ENCODE peak calls at places on chromosomes 2 and 18, in eight cellular contexts. D, Z, R, Q, O, X, V and B are unnamed samples.

GRCh38 chr2:197024206-197024605 is 97.7 kb upstream of the PGAP1 start:
- DNase-seq in D (no peak), Z (no peak), R (no peak), Q (no peak), O (no peak), X (no peak), V (no peak), B (no peak)

GRCh38 chr2:24909555-24910177 is 10.4 kb downstream of the ADCY3 start:
- DNase-seq in D (peak), Z (no peak), R (peak), Q (no peak), O (no peak), X (no peak), V (no peak), B (no peak)

GRCh38 chr2:95314964-95315611 is 17.9 kb downstream of the KCNIP3 start:
- DNase-seq in D (peak), Z (peak), R (no peak), Q (no peak), O (peak), X (peak), V (no peak), B (peak)

GRCh38 chr2:48129256-48129950 is 223.1 kb upstream of the FBXO11 start:
- DNase-seq in D (peak), Z (no peak), R (no peak), Q (no peak), O (no peak), X (no peak), V (no peak), B (no peak)

GRCh38 chr18:71242981-71243380 is 954.1 kb downstream of the SOCS6 start:
- DNase-seq in D (no peak), Z (no peak), R (no peak), Q (no peak), O (no peak), X (no peak), V (no peak), B (no peak)

GRCh38 chr2:70748002-70748779 is 19.8 kb downstream of the ADD2 start:
- DNase-seq in D (no peak), Z (no peak), R (no peak), Q (no peak), O (no peak), X (no peak), V (no peak), B (no peak)

GRCh38 chr2:53856272-53856671 is 3.5 kb downstream of the GPR75 start:
- DNase-seq in D (no peak), Z (no peak), R (no peak), Q (no peak), O (no peak), X (no peak), V (no peak), B (no peak)

GRCh38 chr2:68255736-68256450 is 3.6 kb upstream of the PPP3R1 start:
- DNase-seq in D (peak), Z (no peak), R (no peak), Q (no peak), O (no peak), X (no peak), V (no peak), B (no peak)

GRCh38 chr18:71105078-71105819 is 816.4 kb downstream of the SOCS6 start:
- DNase-seq in D (peak), Z (no peak), R (no peak), Q (no peak), O (no peak), X (no peak), V (no peak), B (no peak)

GRCh38 chr2:24912523-24912922 is 7.5 kb downstream of the ADCY3 start:
- DNase-seq in D (no peak), Z (no peak), R (peak), Q (no peak), O (no peak), X (no peak), V (no peak), B (no peak)

GRCh38 chr2:101754613-101755012 is 57.1 kb downstream of the MAP4K4 start:
- DNase-seq in D (peak), Z (no peak), R (no peak), Q (no peak), O (no peak), X (no peak), V (peak), B (no peak)

GRCh38 chr18:50187659-50188058 is 7.3 kb downstream of the MYO5B start:
- DNase-seq in D (no peak), Z (no peak), R (no peak), Q (no peak), O (no peak), X (no peak), V (no peak), B (no peak)

GRCh38 chr2:8146329-8147048 is 535.4 kb upstream of the ID2 start:
- DNase-seq in D (no peak), Z (no peak), R (no peak), Q (no peak), O (no peak), X (no peak), V (no peak), B (no peak)

GRCh38 chr18:12048827-12049175 is 44.8 kb upstream of the ANKRD62 start:
- DNase-seq in D (peak), Z (no peak), R (no peak), Q (no peak), O (no peak), X (no peak), V (no peak), B (no peak)

GRCh38 chr2:168545439-168546082 is 89.5 kb downstream of the CERS6 start:
- DNase-seq in D (peak), Z (no peak), R (no peak), Q (no peak), O (peak), X (no peak), V (no peak), B (no peak)

GRCh38 chr2:15679386-15679924 is 87.8 kb downstream of the DDX1 start:
- DNase-seq in D (no peak), Z (no peak), R (no peak), Q (no peak), O (no peak), X (no peak), V (no peak), B (no peak)

GRCh38 chr18:58373486-58373885 is 255.4 kb downstream of the ALPK2 start:
- DNase-seq in D (no peak), Z (no peak), R (no peak), Q (no peak), O (no peak), X (no peak), V (no peak), B (no peak)

GRCh38 chr2:233455006-233455405 is 100.7 kb downstream of the DGKD start:
- DNase-seq in D (no peak), Z (no peak), R (peak), Q (no peak), O (no peak), X (no peak), V (no peak), B (no peak)

GRCh38 chr18:24928479-24928878 is 423.5 kb downstream of the ZNF521 start:
- DNase-seq in D (no peak), Z (no peak), R (no peak), Q (no peak), O (no peak), X (no peak), V (no peak), B (no peak)

GRCh38 chr2:42775186-42775585 is 11.3 kb upstream of the OXER1 start:
- DNase-seq in D (no peak), Z (no peak), R (no peak), Q (no peak), O (no peak), X (no peak), V (no peak), B (no peak)

GRCh38 chr18:51852661-51853060 is 487.3 kb upstream of the DCC start:
- DNase-seq in D (no peak), Z (no peak), R (no peak), Q (no peak), O (no peak), X (no peak), V (no peak), B (no peak)

GRCh38 chr2:233862261-233862768 is 5.9 kb downstream of the MSL3B start:
- DNase-seq in D (no peak), Z (no peak), R (no peak), Q (no peak), O (no peak), X (no peak), V (no peak), B (no peak)

GRCh38 chr2:174630097-174630496 is 32.5 kb upstream of the WIPF1 start:
- DNase-seq in D (no peak), Z (no peak), R (no peak), Q (no peak), O (no peak), X (no peak), V (no peak), B (no peak)

GRCh38 chr18:79847606-79848293 is 50.0 kb downstream of the KCNG2 start:
- DNase-seq in D (peak), Z (no peak), R (no peak), Q (no peak), O (no peak), X (no peak), V (no peak), B (no peak)

GRCh38 chr2:101041413-101041812 is 39.3 kb downstream of the RPL31 start:
- DNase-seq in D (no peak), Z (no peak), R (no peak), Q (no peak), O (no peak), X (no peak), V (no peak), B (no peak)

GRCh38 chr18:12000072-12000659 is 18.9 kb downstream of the IMPA2 start:
- DNase-seq in D (no peak), Z (no peak), R (no peak), Q (no peak), O (no peak), X (no peak), V (no peak), B (peak)

GRCh38 chr2:213238753-213239591 is 45.3 kb upstream of the SPAG16 start:
- DNase-seq in D (peak), Z (no peak), R (no peak), Q (no peak), O (peak), X (no peak), V (no peak), B (peak)

GRCh38 chr2:140747665-140748064 is 1383.2 kb downstream of the LRP1B start:
- DNase-seq in D (no peak), Z (no peak), R (no peak), Q (no peak), O (no peak), X (peak), V (no peak), B (no peak)

GRCh38 chr2:70471129-70471528 is 82.5 kb downstream of the TGFA start:
- DNase-seq in D (peak), Z (no peak), R (no peak), Q (no peak), O (no peak), X (no peak), V (no peak), B (no peak)